ENCODE peak calls at places on chromosomes 4 and X, in four cellular contexts. M is NCI-H1105, L is EH, U is mammary epithelial cell. B is an unnamed sample.
A peak's percentile ranks its signal among the peaks of the same experiment; 100 is the strongest.

GRCh38 chr4:26736621-26737020 is 124.0 kb upstream of the STIM2 start:
- DNase-seq in M (no peak), L (peak; percentile 32), U (peak; percentile 50), B (peak; percentile 53)

GRCh38 chr4:306551-306961 is 1.3 kb upstream of the ZNF732 start:
- DNase-seq in M (no peak), L (no peak), U (no peak), B (no peak)

GRCh38 chr4:152156448-152156847 is 379.4 kb downstream of the FBXW7 start:
- DNase-seq in M (no peak), L (no peak), U (no peak), B (no peak)

GRCh38 chr4:169485084-169485483 is 127.3 kb downstream of the NEK1 start:
- DNase-seq in M (no peak), L (peak; percentile 63), U (peak; percentile 11), B (peak; percentile 50)

GRCh38 chrX:17415242-17415815 is 40.3 kb downstream of the NHS start:
- DNase-seq in M (no peak), L (peak; percentile 67), U (no peak), B (no peak)

GRCh38 chrX:29641461-29641860 is 573.9 kb upstream of the MAGEB2 start:
- DNase-seq in M (no peak), L (no peak), U (no peak), B (no peak)

GRCh38 chr4:13920901-13921300 is 293.4 kb upstream of the BOD1L1 start:
- DNase-seq in M (no peak), L (peak; percentile 100), U (peak; percentile 100), B (peak; percentile 100)

GRCh38 chr4:15717126-15717525 is 14.3 kb downstream of the BST1 start:
- DNase-seq in M (no peak), L (peak; percentile 83), U (no peak), B (peak; percentile 47)

GRCh38 chr4:72842323-72842722 is 227.2 kb downstream of the COX18 start:
- DNase-seq in M (no peak), L (peak; percentile 38), U (peak; percentile 6), B (no peak)

GRCh38 chr4:182578402-182578801 is 335.2 kb downstream of the TENM3 start:
- DNase-seq in M (no peak), L (peak; percentile 81), U (peak; percentile 84), B (peak; percentile 52)

GRCh38 chr4:30770049-30770549 is 49.9 kb downstream of the PCDH7 start:
- DNase-seq in M (no peak), L (peak; percentile 32), U (peak; percentile 79), B (peak; percentile 66)

GRCh38 chr4:145316961-145317360 is 136.6 kb upstream of the OTUD4 start:
- DNase-seq in M (no peak), L (no peak), U (no peak), B (no peak)

GRCh38 chrX:41516995-41517660 is 70.0 kb downstream of the NYX start:
- DNase-seq in M (no peak), L (no peak), U (no peak), B (no peak)

GRCh38 chr4:86977621-86978184 is 42.9 kb downstream of the AFF1 start:
- DNase-seq in M (no peak), L (peak; percentile 80), U (peak; percentile 99), B (peak; percentile 79)

GRCh38 chrX:40267334-40268118 is 169.8 kb upstream of the BCOR start:
- DNase-seq in M (no peak), L (peak; percentile 28), U (no peak), B (peak; percentile 62)

GRCh38 chr4:54217642-54218486 is 11.2 kb upstream of the PDGFRA start:
- DNase-seq in M (peak; percentile 51), L (peak; percentile 89), U (peak; percentile 82), B (peak; percentile 87)

GRCh38 chrX:53093748-53094583 is at the start of gene KANTR:
- DNase-seq in M (peak; percentile 89), L (peak; percentile 96), U (peak; percentile 92), B (peak; percentile 98)

GRCh38 chr4:48243897-48244296 is 25.7 kb downstream of the TEC start:
- DNase-seq in M (no peak), L (no peak), U (no peak), B (no peak)

GRCh38 chr4:26325191-26325590 is 4.4 kb downstream of the RBPJ start:
- DNase-seq in M (no peak), L (peak; percentile 60), U (peak; percentile 35), B (peak; percentile 66)

GRCh38 chr4:138761638-138762205 is 253.9 kb upstream of the NOCT start:
- DNase-seq in M (no peak), L (peak; percentile 41), U (no peak), B (no peak)

GRCh38 chr4:73603307-73603710 is 16.9 kb downstream of the RASSF6 start:
- DNase-seq in M (no peak), L (no peak), U (peak; percentile 25), B (peak; percentile 85)

GRCh38 chr4:77196866-77197265 is 39.9 kb downstream of the CCNG2 start:
- DNase-seq in M (no peak), L (no peak), U (no peak), B (no peak)

GRCh38 chr4:63325140-63325539 is 1084.1 kb downstream of the TECRL start:
- DNase-seq in M (no peak), L (no peak), U (no peak), B (no peak)

GRCh38 chr4:72375050-72375736 is 193.8 kb downstream of the ADAMTS3 start:
- DNase-seq in M (no peak), L (peak; percentile 97), U (peak; percentile 84), B (peak; percentile 9)

GRCh38 chrX:109270580-109271484 is 211.1 kb downstream of the GUCY2F start:
- DNase-seq in M (peak; percentile 8), L (no peak), U (peak; percentile 97), B (no peak)

GRCh38 chr4:186068581-186069402 is at the start of gene TLR3:
- DNase-seq in M (no peak), L (peak; percentile 29), U (peak; percentile 42), B (peak; percentile 66)

GRCh38 chr4:59247032-59247431 is 1953.1 kb upstream of the ADGRL3 start:
- DNase-seq in M (no peak), L (no peak), U (no peak), B (peak; percentile 1)

GRCh38 chr4:168584321-168584771 is 87.5 kb downstream of the PALLD start:
- DNase-seq in M (no peak), L (peak; percentile 81), U (peak; percentile 78), B (no peak)

GRCh38 chr4:98794565-98795205 is 134.2 kb downstream of the EIF4E start:
- DNase-seq in M (no peak), L (peak; percentile 44), U (peak; percentile 97), B (peak; percentile 37)

GRCh38 chr4:19224820-19225219 is 1026.9 kb upstream of the SLIT2 start:
- DNase-seq in M (no peak), L (peak; percentile 36), U (no peak), B (peak; percentile 38)

GRCh38 chr4:152415980-152416379 is 119.9 kb downstream of the FBXW7 start:
- DNase-seq in M (no peak), L (peak; percentile 81), U (peak; percentile 18), B (peak; percentile 49)

GRCh38 chrX:13069771-13070410 is 25.5 kb upstream of the FAM9C start:
- DNase-seq in M (no peak), L (peak; percentile 44), U (no peak), B (no peak)

GRCh38 chr4:189092596-189092995 is 848.1 kb upstream of the FRG1 start:
- DNase-seq in M (no peak), L (peak; percentile 41), U (no peak), B (peak; percentile 55)

GRCh38 chr4:181692965-181693364 is 550.2 kb upstream of the TENM3 start:
- DNase-seq in M (no peak), L (no peak), U (no peak), B (no peak)

GRCh38 chr4:77994194-77994721 is 62.9 kb upstream of the FRAS1 start:
- DNase-seq in M (no peak), L (peak; percentile 83), U (peak; percentile 47), B (peak; percentile 70)

GRCh38 chr4:1640110-1640509 is 44.0 kb downstream of the FAM53A start:
- DNase-seq in M (no peak), L (no peak), U (no peak), B (no peak)

GRCh38 chr4:3659131-3659530 is 107.1 kb upstream of the ADRA2C start:
- DNase-seq in M (no peak), L (no peak), U (no peak), B (no peak)

GRCh38 chr4:8766610-8767009 is 105.0 kb downstream of the HMX1 start:
- DNase-seq in M (no peak), L (no peak), U (no peak), B (no peak)

GRCh38 chrX:20197641-20198210 is 56.1 kb upstream of the EIF1AX start:
- DNase-seq in M (no peak), L (peak; percentile 54), U (no peak), B (no peak)